ENCODE peak calls at places on chromosomes 11 and 22, in seven cellular contexts. C is neuronal stem cell, A is body of pancreas, S is Karpas-422, B is pancreas, D is spleen, X is heart right ventricle. F is an unnamed sample.

GRCh38 chr22:41310336-41310735 is 9.0 kb downstream of the ZC3H7B start:
- DNase-seq in A (no peak), D (no peak), S (no peak), C (no peak), X (no peak), B (no peak), F (no peak)

GRCh38 chr11:79363261-79363660 is 77.6 kb downstream of the TENM4 start:
- DNase-seq in S (peak), X (no peak), C (no peak), D (no peak), A (no peak), B (no peak), F (no peak)

GRCh38 chr11:29328961-29329441 is 687.8 kb downstream of the KCNA4 start:
- DNase-seq in C (peak), S (peak), B (no peak), A (no peak), D (no peak), X (no peak), F (no peak)

GRCh38 chr11:103202048-103202651 is 92.9 kb downstream of the DYNC2H1 start:
- DNase-seq in B (no peak), D (no peak), X (no peak), C (peak), A (no peak), S (peak), F (no peak)

GRCh38 chr11:73321342-73322110 is 13.4 kb downstream of the ARHGEF17 start:
- DNase-seq in D (no peak), S (no peak), X (peak), B (no peak), A (peak), C (no peak), F (no peak)

GRCh38 chr11:106853850-106854401 is 164.3 kb downstream of the GUCY1A2 start:
- DNase-seq in C (no peak), D (peak), S (no peak), A (no peak), B (no peak), X (no peak), F (no peak)

GRCh38 chr11:134277176-134278001 is 1.2 kb downstream of the GLB1L3 start:
- DNase-seq in S (no peak), A (no peak), C (no peak), D (no peak), X (no peak), B (no peak), F (no peak)

GRCh38 chr11:93028959-93029536 is 59.6 kb downstream of the MTNR1B start:
- DNase-seq in S (no peak), C (no peak), D (no peak), B (no peak), A (no peak), X (no peak), F (no peak)

GRCh38 chr11:78039391-78039918 is 16.4 kb upstream of the KCTD14 start:
- DNase-seq in B (no peak), S (no peak), D (no peak), X (no peak), C (no peak), A (no peak), F (no peak)

GRCh38 chr22:50171319-50171964 is 911 bp downstream of the PANX2 start:
- DNase-seq in C (no peak), D (peak), S (no peak), B (peak), A (no peak), X (no peak), F (no peak)

GRCh38 chr11:47725445-47726442 is 10.6 kb upstream of the AGBL2 start:
- DNase-seq in C (no peak), S (no peak), A (no peak), X (no peak), D (no peak), B (no peak), F (no peak)

GRCh38 chr22:35589071-35589735 is 27.9 kb downstream of the MB start:
- DNase-seq in D (no peak), A (no peak), B (no peak), S (no peak), C (no peak), X (no peak), F (no peak)

GRCh38 chr11:118046051-118046963 is 30.6 kb upstream of the TMPRSS4 start:
- DNase-seq in X (no peak), D (no peak), S (no peak), C (no peak), A (no peak), B (no peak), F (no peak)

GRCh38 chr11:69075421-69076128 is 26.8 kb downstream of the TPCN2 start:
- DNase-seq in A (peak), X (peak), B (no peak), C (no peak), D (no peak), S (no peak), F (peak)

GRCh38 chr11:131889760-131890620 is 519.6 kb downstream of the NTM start:
- DNase-seq in B (no peak), S (no peak), D (no peak), X (no peak), C (no peak), A (no peak), F (no peak)

GRCh38 chr22:40487663-40488249 is 117.4 kb downstream of the SGSM3 start:
- DNase-seq in B (no peak), X (no peak), C (no peak), D (no peak), S (peak), A (no peak), F (no peak)

GRCh38 chr11:35391922-35392813 is 27.2 kb downstream of the SLC1A2 start:
- DNase-seq in C (peak), X (peak), B (peak), A (peak), S (peak), D (peak), F (peak)

GRCh38 chr11:3631331-3631730 is 10.5 kb downstream of the ART5 start:
- DNase-seq in C (no peak), A (no peak), S (peak), D (no peak), X (no peak), B (no peak), F (no peak)

GRCh38 chr11:35619754-35620640 is 1.7 kb downstream of the FJX1 start:
- DNase-seq in D (no peak), X (peak), B (peak), S (no peak), A (peak), C (peak), F (peak)

GRCh38 chr11:2708151-2708581 is 8.4 kb upstream of the KCNQ1OT1 start:
- DNase-seq in A (no peak), X (no peak), D (peak), B (no peak), S (no peak), C (no peak), F (no peak)

GRCh38 chr11:62774407-62774806 is 3.2 kb downstream of the TAF6L start:
- DNase-seq in D (no peak), B (no peak), X (no peak), S (no peak), C (no peak), A (no peak), F (no peak)

GRCh38 chr11:12075822-12076821 is 34.3 kb upstream of the MICAL2 start:
- DNase-seq in S (no peak), D (no peak), B (no peak), A (no peak), C (no peak), X (no peak), F (no peak)

GRCh38 chr22:27088026-27088425 is 430.6 kb downstream of the MIAT start:
- DNase-seq in D (no peak), C (no peak), B (no peak), S (no peak), X (no peak), A (no peak), F (no peak)

GRCh38 chr11:12088531-12088930 is 21.9 kb upstream of the MICAL2 start:
- DNase-seq in B (no peak), S (no peak), A (no peak), C (no peak), X (no peak), D (no peak), F (no peak)

GRCh38 chr11:4919250-4919649 is at the start of gene OR51G2:
- DNase-seq in X (no peak), S (no peak), B (no peak), D (no peak), C (no peak), A (no peak), F (no peak)

DNA sequence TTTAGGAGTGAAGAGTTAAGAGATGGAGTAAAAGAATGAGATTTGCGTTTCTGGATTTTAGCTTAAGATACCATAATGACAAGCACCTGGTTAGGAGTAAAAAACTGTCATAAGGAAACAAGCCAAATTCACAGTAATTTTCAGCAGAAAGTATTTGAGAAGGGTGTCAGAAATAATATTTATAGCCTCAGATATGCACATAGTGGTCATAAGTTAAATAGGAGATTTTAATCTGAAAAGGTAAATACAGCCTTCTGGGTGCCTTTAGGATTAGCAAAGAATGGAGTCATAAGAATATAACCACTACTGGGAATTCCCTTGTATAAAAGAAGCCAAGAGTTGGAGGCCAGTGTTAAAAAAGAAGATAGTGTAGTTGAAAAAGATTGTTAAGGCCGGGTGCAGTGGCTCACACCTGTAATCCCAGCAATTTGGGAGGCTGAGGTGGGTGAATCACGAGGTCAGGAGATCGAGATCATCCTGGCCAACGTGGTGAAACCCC is 160.1 kb downstream of the SWAP70 start:
- DNase-seq in B (no peak), S (no peak), A (no peak), X (no peak), C (no peak), D (no peak), F (no peak)
- H3K27ac ChIP-seq in B (no peak), S (no peak), A (no peak), X (no peak), C (no peak), D (no peak), F (no peak)

DNA sequence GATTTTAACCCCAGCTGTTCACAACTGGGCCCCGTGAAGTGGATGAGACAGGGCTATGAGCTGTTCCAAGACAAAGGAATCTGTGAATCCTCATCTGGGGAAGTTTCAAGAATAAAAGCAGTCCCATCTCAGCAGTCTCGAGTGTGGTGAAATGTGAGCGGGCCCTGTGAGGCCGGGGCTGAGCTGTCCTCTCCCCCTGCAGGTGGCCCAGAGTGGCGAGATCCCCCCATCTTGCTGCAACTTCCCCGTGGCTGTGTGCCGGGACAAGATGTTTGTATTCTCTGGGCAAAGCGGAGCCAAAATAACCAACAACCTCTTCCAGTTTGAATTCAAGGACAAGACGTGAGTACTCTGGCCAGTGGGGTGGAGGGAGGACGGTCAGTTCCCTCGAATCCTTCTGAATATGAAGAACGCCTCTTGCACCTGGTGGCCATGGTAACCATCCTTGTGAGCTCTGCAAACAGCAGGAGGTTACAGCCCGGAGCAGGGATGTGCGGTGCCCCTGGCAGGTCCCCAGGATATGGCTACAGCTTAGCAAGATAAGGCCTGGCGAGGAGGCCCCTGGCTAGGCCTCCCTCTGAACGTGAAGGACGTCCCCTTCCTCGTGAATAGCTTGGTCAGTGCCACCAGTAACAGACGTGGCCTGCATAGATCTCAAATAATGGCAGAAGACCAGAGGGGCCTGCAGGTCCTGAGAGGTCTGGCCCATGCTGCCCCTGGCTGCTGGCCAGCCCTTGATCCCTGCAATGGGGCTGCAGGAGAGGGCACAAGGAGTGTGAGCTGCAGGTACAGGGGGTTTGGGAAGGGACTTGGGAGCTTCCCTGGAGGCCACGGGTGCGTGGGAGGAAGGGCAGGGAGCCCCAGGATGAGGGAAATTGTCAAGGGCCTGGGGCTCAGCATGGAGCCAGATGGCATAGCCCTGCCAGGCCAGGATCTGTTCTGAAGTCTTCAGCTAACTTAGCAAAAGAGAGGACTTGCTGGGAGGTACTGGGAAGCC is 8.4 kb downstream of the LZTR1 start:
- DNase-seq in C (no peak), S (no peak), B (no peak), D (no peak), X (no peak), A (no peak), F (no peak)
- H3K27ac ChIP-seq in C (no peak), S (no peak), B (no peak), D (no peak), X (no peak), A (no peak), F (no peak)

GRCh38 chr11:64851831-64852337 is 7.4 kb upstream of the CDC42BPG start:
- DNase-seq in A (no peak), X (no peak), S (peak), C (no peak), D (no peak), B (no peak), F (no peak)
- H3K27ac ChIP-seq in A (no peak), X (peak), S (peak), C (no peak), D (peak), B (no peak), F (no peak)

GRCh38 chr22:24500251-24500820 is 5.2 kb downstream of the UPB1 start:
- DNase-seq in D (peak), C (no peak), B (no peak), A (no peak), X (no peak), S (no peak), F (no peak)
- H3K27ac ChIP-seq in D (no peak), C (no peak), B (no peak), A (no peak), X (no peak), S (no peak), F (no peak)

GRCh38 chr11:122114976-122115375 is 1.0 kb downstream of the BLID start:
- DNase-seq in C (no peak), D (no peak), S (no peak), B (no peak), A (no peak), X (no peak), F (no peak)
- H3K27ac ChIP-seq in C (no peak), D (no peak), S (no peak), B (no peak), A (no peak), X (no peak), F (no peak)